ENCODE peak calls at places on chromosomes 4 and X, in ten cellular contexts. A, D, T, R, I, G, J, K, S and C are unnamed samples.

GRCh38 chr4:6332042-6332668 is 62.5 kb downstream of the WFS1 start:
- DNase-seq in T (no peak), J (no peak), K (peak; percentile 40), S (no peak), A (no peak), D (no peak), G (peak; percentile 69), R (peak; percentile 72), I (peak; percentile 47), C (no peak)

GRCh38 chr4:6939761-6940743 is 30.4 kb downstream of the TBC1D14 start:
- DNase-seq in R (no peak), A (no peak), G (no peak), J (no peak), D (peak; percentile 51), T (no peak), S (peak; percentile 44), I (no peak), K (no peak), C (no peak)

GRCh38 chr4:182904271-182904761 is 12.9 kb downstream of the DCTD start:
- DNase-seq in D (no peak), K (no peak), G (no peak), A (no peak), S (no peak), I (no peak), T (no peak), R (no peak), J (no peak), C (no peak)

GRCh38 chr4:4673070-4673469 is 131.2 kb upstream of the STX18 start:
- DNase-seq in R (peak; percentile 35), K (peak; percentile 49), A (no peak), T (no peak), S (no peak), D (no peak), I (peak; percentile 63), J (no peak), G (peak; percentile 28), C (peak; percentile 44)

GRCh38 chr4:173478136-173478860 is 51.7 kb downstream of the HAND2 start:
- DNase-seq in G (no peak), A (no peak), J (no peak), R (no peak), S (no peak), D (no peak), I (no peak), T (no peak), K (no peak), C (no peak)

GRCh38 chr4:4666693-4667642 is 125.1 kb upstream of the STX18 start:
- DNase-seq in S (no peak), R (no peak), K (no peak), T (no peak), A (no peak), D (no peak), G (peak; percentile 47), I (no peak), J (no peak), C (no peak)

GRCh38 chr4:25913851-25914669 is at the start of gene SMIM20:
- DNase-seq in J (peak; percentile 91), S (peak; percentile 97), D (peak; percentile 93), I (peak; percentile 64), K (peak; percentile 86), R (peak; percentile 93), T (peak; percentile 81), G (peak; percentile 93), A (peak; percentile 75), C (peak; percentile 95)

GRCh38 chr4:149870008-149870407 is 54.4 kb upstream of the IQCM start:
- DNase-seq in I (no peak), A (no peak), G (no peak), D (no peak), K (no peak), S (no peak), J (no peak), R (no peak), T (no peak), C (no peak)

GRCh38 chr4:54709281-54709854 is 51.6 kb downstream of the KIT start:
- DNase-seq in R (no peak), K (no peak), S (no peak), G (no peak), I (no peak), D (no peak), J (no peak), A (no peak), T (no peak), C (no peak)

GRCh38 chr4:25233737-25234389 is at the start of gene PI4K2B:
- DNase-seq in I (peak; percentile 58), G (peak; percentile 90), S (peak; percentile 97), A (peak; percentile 94), T (peak; percentile 78), J (peak; percentile 97), R (peak; percentile 90), D (peak; percentile 93), K (peak; percentile 88), C (peak; percentile 94)

GRCh38 chrX:154660506-154660905 is 7.1 kb upstream of the CTAG2 start:
- DNase-seq in R (no peak), S (no peak), J (no peak), G (no peak), I (no peak), T (no peak), D (no peak), K (no peak), A (no peak), C (no peak)

GRCh38 chr4:7335363-7336066 is 99.2 kb downstream of the PSAPL1 start:
- DNase-seq in T (no peak), K (peak; percentile 33), G (peak; percentile 88), I (no peak), S (peak; percentile 90), J (peak; percentile 70), A (peak; percentile 35), D (peak; percentile 89), R (peak; percentile 87), C (peak; percentile 71)

GRCh38 chr4:87038837-87039715 is 104.3 kb downstream of the AFF1 start:
- DNase-seq in S (peak; percentile 81), K (peak; percentile 85), A (peak; percentile 74), R (no peak), I (peak; percentile 90), G (no peak), D (peak; percentile 52), J (no peak), T (no peak), C (no peak)

GRCh38 chr4:40976343-40976742 is 226.6 kb downstream of the NSUN7 start:
- DNase-seq in T (no peak), I (peak; percentile 55), D (no peak), K (peak; percentile 73), A (peak; percentile 68), G (peak; percentile 47), R (peak; percentile 22), S (no peak), J (no peak), C (no peak)